ENCODE peak calls at places on chromosomes 3 and 15, in ten cellular contexts. R, S, N, T, K, Q, C, M, Z and O are unnamed samples.

GRCh38 chr3:53753518-53754183 is 92.6 kb downstream of the CHDH start:
- DNase-seq in R (no peak), S (peak), N (no peak), T (no peak), K (no peak), Q (no peak), C (no peak), M (no peak), Z (no peak), O (no peak)

GRCh38 chr3:57158813-57159678 is 6.1 kb downstream of the IL17RD start:
- DNase-seq in R (no peak), S (no peak), N (no peak), T (no peak), K (no peak), Q (peak), C (no peak), M (no peak), Z (no peak), O (peak)

GRCh38 chr3:124384527-124384926 is 345.7 kb upstream of the UMPS start:
- DNase-seq in R (no peak), S (no peak), N (no peak), T (no peak), K (no peak), Q (no peak), C (no peak), M (no peak), Z (no peak), O (no peak)

GRCh38 chr15:35646790-35647189 is 100.8 kb upstream of the DPH6 start:
- DNase-seq in R (no peak), S (no peak), N (no peak), T (no peak), K (no peak), Q (no peak), C (no peak), M (no peak), Z (no peak), O (no peak)

GRCh38 chr3:143185401-143185800 is 65.8 kb downstream of the CHST2 start:
- DNase-seq in R (no peak), S (no peak), N (no peak), T (no peak), K (no peak), Q (no peak), C (no peak), M (no peak), Z (no peak), O (no peak)

GRCh38 chr15:51874751-51875644 is 45.5 kb downstream of the TMOD3 start:
- DNase-seq in R (no peak), S (no peak), N (no peak), T (no peak), K (no peak), Q (peak), C (peak), M (no peak), Z (no peak), O (peak)

GRCh38 chr3:24526640-24527237 is 32.1 kb upstream of the THRB start:
- DNase-seq in R (no peak), S (no peak), N (no peak), T (no peak), K (no peak), Q (no peak), C (no peak), M (no peak), Z (no peak), O (no peak)

GRCh38 chr15:52040167-52040900 is 21.3 kb downstream of the MAPK6 start:
- DNase-seq in R (no peak), S (no peak), N (no peak), T (peak), K (peak), Q (peak), C (no peak), M (no peak), Z (no peak), O (no peak)

GRCh38 chr3:138686771-138687221 is 78.2 kb downstream of the FAIM start:
- DNase-seq in R (no peak), S (no peak), N (peak), T (no peak), K (peak), Q (peak), C (no peak), M (no peak), Z (no peak), O (peak)

GRCh38 chr3:188230962-188231361 is 77.0 kb downstream of the LPP start:
- DNase-seq in R (no peak), S (no peak), N (no peak), T (no peak), K (no peak), Q (peak), C (no peak), M (no peak), Z (no peak), O (no peak)

GRCh38 chr3:125401402-125401801 is 26.3 kb upstream of the ZNF148 start:
- DNase-seq in R (no peak), S (no peak), N (no peak), T (no peak), K (no peak), Q (peak), C (no peak), M (no peak), Z (no peak), O (no peak)

GRCh38 chr15:100330221-100330620 is 11.6 kb downstream of the ADAMTS17 start:
- DNase-seq in R (no peak), S (no peak), N (no peak), T (no peak), K (no peak), Q (no peak), C (peak), M (peak), Z (peak), O (no peak)

GRCh38 chr3:109921509-109921908 is 584.2 kb upstream of the DPPA4 start:
- DNase-seq in R (no peak), S (no peak), N (no peak), T (no peak), K (no peak), Q (no peak), C (no peak), M (no peak), Z (no peak), O (peak)

GRCh38 chr3:53044371-53045106 is 1.3 kb downstream of the SFMBT1 start:
- DNase-seq in R (no peak), S (peak), N (no peak), T (no peak), K (no peak), Q (peak), C (no peak), M (peak), Z (peak), O (peak)

GRCh38 chr3:12187448-12188327 is 29.0 kb upstream of the TIMP4 start:
- DNase-seq in R (peak), S (no peak), N (no peak), T (no peak), K (no peak), Q (peak), C (no peak), M (peak), Z (peak), O (no peak)

GRCh38 chr3:18767756-18768303 is 342.7 kb upstream of the SATB1 start:
- DNase-seq in R (no peak), S (no peak), N (no peak), T (no peak), K (no peak), Q (no peak), C (no peak), M (no peak), Z (no peak), O (no peak)

GRCh38 chr3:32399030-32399620 is 7.5 kb downstream of the CMTM7 start:
- DNase-seq in R (no peak), S (peak), N (peak), T (no peak), K (peak), Q (peak), C (no peak), M (no peak), Z (no peak), O (peak)

GRCh38 chr3:195761031-195761430 is 40.3 kb downstream of the MUC20 start:
- DNase-seq in R (no peak), S (no peak), N (no peak), T (no peak), K (no peak), Q (no peak), C (no peak), M (no peak), Z (no peak), O (no peak)

GRCh38 chr3:122714269-122714668 is 33.6 kb downstream of the PARP14 start:
- DNase-seq in R (no peak), S (no peak), N (no peak), T (no peak), K (no peak), Q (no peak), C (no peak), M (no peak), Z (no peak), O (peak)

GRCh38 chr3:32532434-32532833 is 29.8 kb upstream of the CMTM6 start:
- DNase-seq in R (no peak), S (no peak), N (no peak), T (no peak), K (no peak), Q (no peak), C (no peak), M (no peak), Z (no peak), O (no peak)

GRCh38 chr3:72129384-72130094 is 344.6 kb upstream of the PROK2 start:
- DNase-seq in R (no peak), S (no peak), N (no peak), T (no peak), K (no peak), Q (no peak), C (no peak), M (no peak), Z (no peak), O (no peak)

GRCh38 chr15:66644815-66645345 is 57.2 kb upstream of the SMAD6 start:
- DNase-seq in R (no peak), S (no peak), N (no peak), T (no peak), K (no peak), Q (no peak), C (no peak), M (no peak), Z (no peak), O (no peak)

GRCh38 chr15:75200765-75201608 is 695 bp upstream of the C15orf39 start:
- DNase-seq in R (no peak), S (no peak), N (peak), T (no peak), K (peak), Q (peak), C (peak), M (peak), Z (peak), O (peak)

GRCh38 chr3:30305021-30305420 is 301.4 kb upstream of the TGFBR2 start:
- DNase-seq in R (no peak), S (no peak), N (no peak), T (no peak), K (no peak), Q (peak), C (no peak), M (no peak), Z (no peak), O (peak)

GRCh38 chr3:192915306-192915705 is 2.4 kb downstream of the MB21D2 start:
- DNase-seq in R (no peak), S (no peak), N (peak), T (no peak), K (no peak), Q (peak), C (no peak), M (no peak), Z (no peak), O (peak)

GRCh38 chr3:10198761-10199688 is 34.3 kb downstream of the IRAK2 start:
- DNase-seq in R (no peak), S (peak), N (no peak), T (no peak), K (no peak), Q (peak), C (no peak), M (peak), Z (peak), O (no peak)

GRCh38 chr3:52297242-52298146 is 9.9 kb downstream of the GLYCTK start:
- DNase-seq in R (no peak), S (no peak), N (no peak), T (no peak), K (no peak), Q (no peak), C (no peak), M (no peak), Z (no peak), O (no peak)

GRCh38 chr3:190059242-190059590 is 61.5 kb downstream of the P3H2 start:
- DNase-seq in R (no peak), S (no peak), N (no peak), T (no peak), K (no peak), Q (peak), C (no peak), M (no peak), Z (no peak), O (peak)